ENCODE peak calls at places on chromosomes 7 and 10, in five cellular contexts. P, B, I, F and H are unnamed samples.
A peak's percentile ranks its signal among the peaks of the same experiment; 100 is the strongest.

GRCh38 chr7:86645174-86645566 is 1.5 kb downstream of the GRM3 start:
- DNase-seq in P (no peak), B (no peak), I (no peak), F (no peak), H (no peak)

GRCh38 chr7:155457544-155458316 is at the start of gene EN2:
- DNase-seq in P (no peak), B (no peak), I (no peak), F (no peak), H (no peak)

GRCh38 chr7:83475403-83475802 is 173.5 kb downstream of the SEMA3E start:
- DNase-seq in P (no peak), B (no peak), I (no peak), F (no peak), H (no peak)

GRCh38 chr10:3835770-3836169 is 50.8 kb upstream of the KLF6 start:
- DNase-seq in P (no peak), B (peak; percentile 45), I (no peak), F (no peak), H (no peak)

GRCh38 chr10:133422821-133423771 is 1.3 kb downstream of the SPRN start:
- DNase-seq in P (no peak), B (no peak), I (no peak), F (no peak), H (no peak)

GRCh38 chr10:81866753-81867152 is 8.2 kb upstream of the NRG3 start:
- DNase-seq in P (no peak), B (peak; percentile 32), I (no peak), F (peak; percentile 3), H (no peak)

GRCh38 chr7:80134536-80135305 is at the start of gene GNAI1:
- DNase-seq in P (no peak), B (peak; percentile 88), I (no peak), F (peak; percentile 75), H (peak; percentile 70)

GRCh38 chr10:34045571-34046190 is 711.2 kb upstream of the NRP1 start:
- DNase-seq in P (no peak), B (peak; percentile 6), I (no peak), F (peak; percentile 42), H (no peak)

GRCh38 chr10:98417481-98417959 is 2.5 kb upstream of the PYROXD2 start:
- DNase-seq in P (no peak), B (no peak), I (no peak), F (no peak), H (no peak)

GRCh38 chr10:71837085-71837827 is 13.8 kb downstream of the PSAP start:
- DNase-seq in P (no peak), B (peak; percentile 18), I (no peak), F (no peak), H (no peak)

GRCh38 chr7:26699761-26700160 is 164.6 kb downstream of the SKAP2 start:
- DNase-seq in P (no peak), B (no peak), I (no peak), F (no peak), H (no peak)

GRCh38 chr10:71257292-71257997 is 45.1 kb downstream of the UNC5B start:
- DNase-seq in P (no peak), B (no peak), I (no peak), F (no peak), H (no peak)

GRCh38 chr7:106006906-106007305 is 43.8 kb downstream of the CDHR3 start:
- DNase-seq in P (no peak), B (no peak), I (no peak), F (no peak), H (no peak)

GRCh38 chr7:106012184-106012583 is 49.1 kb downstream of the CDHR3 start:
- DNase-seq in P (no peak), B (no peak), I (no peak), F (no peak), H (no peak)

GRCh38 chr7:106010866-106011265 is 47.8 kb downstream of the CDHR3 start:
- DNase-seq in P (no peak), B (no peak), I (no peak), F (peak; percentile 47), H (no peak)

GRCh38 chr7:106010331-106010730 is 47.3 kb downstream of the CDHR3 start:
- DNase-seq in P (no peak), B (peak; percentile 17), I (no peak), F (peak; percentile 8), H (no peak)

GRCh38 chr7:106009511-106010226 is 46.6 kb downstream of the CDHR3 start:
- DNase-seq in P (peak; percentile 80), B (peak; percentile 96), I (peak; percentile 97), F (peak; percentile 94), H (peak; percentile 94)
- TF ChIP-seq CTCF in P (peak; percentile 51), B (peak; percentile 84), I (peak; percentile 93), F (peak; percentile 94), H (peak; percentile 90)

DNA sequence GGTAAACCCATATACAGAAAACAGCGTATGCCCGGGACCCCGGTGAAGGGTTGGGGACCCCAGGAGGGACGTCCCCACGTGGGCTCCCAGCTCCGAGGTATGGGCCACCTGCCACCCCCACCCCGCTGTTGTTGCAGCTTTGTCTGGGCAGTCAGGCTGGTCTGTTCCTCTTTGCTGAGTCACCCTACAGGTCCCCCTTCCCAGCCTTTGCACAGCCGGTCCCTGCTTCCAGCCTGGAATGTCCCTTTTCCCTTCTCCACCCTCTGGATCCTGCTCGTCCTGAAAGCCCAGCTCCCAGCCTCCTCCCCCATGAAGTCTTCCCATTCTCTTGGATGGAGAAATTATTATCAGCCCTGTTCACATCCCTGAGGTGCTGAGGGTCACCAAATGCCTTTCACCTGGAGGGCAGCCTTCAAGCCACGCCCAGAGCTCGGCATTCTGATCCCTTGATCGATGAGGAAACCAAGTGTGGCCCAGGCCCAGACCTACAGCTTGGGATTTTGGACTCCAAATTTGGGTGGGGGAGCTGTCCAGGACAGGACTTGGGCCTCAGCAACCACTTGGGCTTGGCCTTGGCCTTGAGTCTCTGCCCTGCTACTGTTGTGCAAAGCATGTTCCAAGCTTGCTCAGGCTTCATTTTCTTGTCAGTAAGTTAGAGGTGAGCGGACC is 2.6 kb downstream of the CLDN4 start:
- DNase-seq in P (no peak), B (no peak), I (no peak), F (no peak), H (no peak)
- TF ChIP-seq CTCF in P (no peak), B (no peak), I (no peak), F (no peak), H (no peak)

GRCh38 chr7:117951711-117952280 is 78.6 kb upstream of the CTTNBP2 start:
- DNase-seq in P (no peak), B (no peak), I (no peak), F (no peak), H (no peak)
- TF ChIP-seq CTCF in P (no peak), B (no peak), I (no peak), F (no peak), H (no peak)

DNA sequence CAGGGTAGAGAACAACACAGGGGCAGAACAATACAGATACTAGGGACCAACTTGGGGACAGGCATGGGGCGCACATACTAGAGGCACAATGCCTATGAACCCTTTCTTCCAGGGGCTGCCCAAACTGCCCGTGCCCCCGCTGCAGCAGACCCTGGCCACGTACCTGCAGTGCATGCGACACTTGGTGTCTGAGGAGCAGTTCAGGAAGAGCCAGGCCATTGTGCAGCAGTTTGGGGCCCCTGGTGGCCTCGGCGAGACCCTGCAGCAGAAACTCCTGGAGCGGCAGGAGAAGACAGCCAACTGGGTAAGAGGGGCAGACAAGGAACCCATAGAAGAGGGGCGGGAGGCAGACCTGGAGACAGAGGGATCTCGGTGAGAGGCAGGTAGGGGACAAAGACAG is 5.8 kb downstream of the CHAT start:
- DNase-seq in P (peak; percentile 17), B (no peak), I (no peak), F (no peak), H (no peak)
- TF ChIP-seq CTCF in P (no peak), B (no peak), I (no peak), F (no peak), H (no peak)

DNA sequence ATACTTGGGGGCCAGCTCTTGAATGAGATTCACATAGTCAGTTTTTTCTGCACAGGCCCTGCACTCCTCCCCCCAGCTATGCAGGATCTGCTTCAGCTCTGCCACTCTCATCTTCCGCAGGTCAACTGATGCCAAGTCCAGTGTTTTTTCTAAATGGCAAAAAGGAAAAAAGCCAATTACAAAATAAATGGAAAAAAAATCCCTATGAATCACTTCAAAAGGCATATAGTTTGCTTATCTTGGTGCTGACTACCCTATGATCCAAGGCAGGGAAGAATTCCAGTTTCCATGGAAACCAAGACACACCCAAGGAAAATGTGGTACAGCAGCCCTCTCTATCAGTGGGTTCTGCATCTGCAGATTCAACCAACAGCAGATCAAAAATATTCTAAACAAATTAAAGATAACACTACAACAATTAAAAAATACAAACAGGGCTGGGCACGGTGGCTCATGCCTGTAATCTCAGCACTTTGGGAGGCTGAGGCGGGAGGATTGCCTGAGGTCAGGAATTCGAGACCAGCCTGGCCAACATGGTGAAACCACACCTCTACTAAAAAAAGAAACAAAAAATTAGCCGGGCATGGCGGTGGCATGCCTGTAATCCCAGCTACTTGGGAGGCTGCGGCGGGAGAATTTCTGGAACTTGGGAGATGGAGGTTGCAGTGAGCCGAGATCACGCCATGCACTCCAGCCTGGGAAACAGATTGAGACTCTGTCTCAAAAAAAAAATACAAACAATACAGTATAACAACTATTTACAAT is 17.6 kb downstream of the CDNF start:
- DNase-seq in P (no peak), B (peak; percentile 82), I (peak; percentile 59), F (peak; percentile 75), H (no peak)
- TF ChIP-seq CTCF in P (no peak), B (no peak), I (peak; percentile 20), F (no peak), H (no peak)

GRCh38 chr10:85791846-85792532 is 574.6 kb downstream of the GRID1 start:
- DNase-seq in P (no peak), B (peak; percentile 8), I (no peak), F (peak; percentile 1), H (no peak)
- TF ChIP-seq CTCF in P (no peak), B (no peak), I (no peak), F (peak; percentile 14), H (no peak)

GRCh38 chr10:51892965-51893658 is 193.7 kb upstream of the CSTF2T start:
- DNase-seq in P (no peak), B (peak; percentile 37), I (no peak), F (no peak), H (no peak)
- TF ChIP-seq CTCF in P (no peak), B (peak; percentile 39), I (peak; percentile 31), F (peak; percentile 24), H (peak; percentile 10)